ENCODE peak calls at places on chromosome 12, in five cellular contexts. One of them, this sample, is unnamed.

GRCh38 chr12:109777544-109777943 is 55.7 kb downstream of the TRPV4 start:
- DNase-seq in IMR-90: peak
- DNase-seq in SK-N-SH: no peak
- DNase-seq in A549: peak
- DNase-seq in K562: peak
- DNase-seq in this sample: peak

GRCh38 chr12:42485823-42486222 is 103.7 kb downstream of the PRICKLE1 start:
- DNase-seq in IMR-90: no peak
- DNase-seq in SK-N-SH: no peak
- DNase-seq in A549: no peak
- DNase-seq in K562: no peak
- DNase-seq in this sample: no peak

GRCh38 chr12:132257206-132257954 is 72.0 kb downstream of the GALNT9 start:
- DNase-seq in IMR-90: no peak
- DNase-seq in SK-N-SH: no peak
- DNase-seq in A549: no peak
- DNase-seq in K562: no peak
- DNase-seq in this sample: no peak

GRCh38 chr12:52390739-52391617 is 5.5 kb upstream of the KRT84 start:
- DNase-seq in IMR-90: peak
- DNase-seq in SK-N-SH: peak
- DNase-seq in A549: peak
- DNase-seq in K562: peak
- DNase-seq in this sample: no peak

GRCh38 chr12:55515696-55516095 is 23.5 kb downstream of the OR6C68 start:
- DNase-seq in IMR-90: no peak
- DNase-seq in SK-N-SH: no peak
- DNase-seq in A549: no peak
- DNase-seq in K562: no peak
- DNase-seq in this sample: no peak

GRCh38 chr12:52285172-52285745 is 6.1 kb downstream of the KRT81 start:
- DNase-seq in IMR-90: peak
- DNase-seq in SK-N-SH: no peak
- DNase-seq in A549: peak
- DNase-seq in K562: no peak
- DNase-seq in this sample: no peak

GRCh38 chr12:25971675-25972035 is 13.2 kb downstream of the RASSF8 start:
- DNase-seq in IMR-90: no peak
- DNase-seq in SK-N-SH: no peak
- DNase-seq in A549: no peak
- DNase-seq in K562: no peak
- DNase-seq in this sample: no peak

GRCh38 chr12:53453953-53454640 is 2.2 kb downstream of the PCBP2 start:
- DNase-seq in IMR-90: no peak
- DNase-seq in SK-N-SH: no peak
- DNase-seq in A549: no peak
- DNase-seq in K562: no peak
- DNase-seq in this sample: no peak

GRCh38 chr12:75747572-75747995 is 236.2 kb upstream of the KRR1 start:
- DNase-seq in IMR-90: peak
- DNase-seq in SK-N-SH: no peak
- DNase-seq in A549: no peak
- DNase-seq in K562: no peak
- DNase-seq in this sample: no peak

GRCh38 chr12:116604151-116604550 is 45.0 kb downstream of the MAP1LC3B2 start:
- DNase-seq in IMR-90: no peak
- DNase-seq in SK-N-SH: no peak
- DNase-seq in A549: no peak
- DNase-seq in K562: no peak
- DNase-seq in this sample: no peak

GRCh38 chr12:132284618-132285310 is 44.6 kb downstream of the GALNT9 start:
- DNase-seq in IMR-90: no peak
- DNase-seq in SK-N-SH: no peak
- DNase-seq in A549: peak
- DNase-seq in K562: no peak
- DNase-seq in this sample: no peak

GRCh38 chr12:24135158-24135850 is 185.8 kb upstream of the SOX5 start:
- DNase-seq in IMR-90: peak
- DNase-seq in SK-N-SH: peak
- DNase-seq in A549: no peak
- DNase-seq in K562: no peak
- DNase-seq in this sample: no peak

GRCh38 chr12:71476513-71476912 is 36.9 kb downstream of the LGR5 start:
- DNase-seq in IMR-90: peak
- DNase-seq in SK-N-SH: no peak
- DNase-seq in A549: no peak
- DNase-seq in K562: no peak
- DNase-seq in this sample: no peak

GRCh38 chr12:82057770-82058169 is 298.6 kb upstream of the PPFIA2 start:
- DNase-seq in IMR-90: no peak
- DNase-seq in SK-N-SH: no peak
- DNase-seq in A549: no peak
- DNase-seq in K562: no peak
- DNase-seq in this sample: no peak

GRCh38 chr12:57891639-57892228 is 45.2 kb upstream of the CTDSP2 start:
- DNase-seq in IMR-90: no peak
- DNase-seq in SK-N-SH: no peak
- DNase-seq in A549: no peak
- DNase-seq in K562: no peak
- DNase-seq in this sample: no peak

GRCh38 chr12:124150176-124150575 is 144.7 kb upstream of the RFLNA start:
- DNase-seq in IMR-90: no peak
- DNase-seq in SK-N-SH: no peak
- DNase-seq in A549: no peak
- DNase-seq in K562: no peak
- DNase-seq in this sample: no peak

GRCh38 chr12:91972896-91973295 is 172.8 kb downstream of the BTG1 start:
- DNase-seq in IMR-90: no peak
- DNase-seq in SK-N-SH: no peak
- DNase-seq in A549: no peak
- DNase-seq in K562: no peak
- DNase-seq in this sample: no peak

GRCh38 chr12:123141615-123142517 is 9.0 kb downstream of the PITPNM2 start:
- DNase-seq in IMR-90: peak
- DNase-seq in SK-N-SH: no peak
- DNase-seq in A549: no peak
- DNase-seq in K562: no peak
- DNase-seq in this sample: no peak

GRCh38 chr12:25187781-25188180 is 7.2 kb downstream of the DNAI7 start:
- DNase-seq in IMR-90: peak
- DNase-seq in SK-N-SH: no peak
- DNase-seq in A549: no peak
- DNase-seq in K562: no peak
- DNase-seq in this sample: no peak

GRCh38 chr12:25130741-25131188 is 64.2 kb downstream of the DNAI7 start:
- DNase-seq in IMR-90: peak
- DNase-seq in SK-N-SH: peak
- DNase-seq in A549: peak
- DNase-seq in K562: peak
- DNase-seq in this sample: no peak

GRCh38 chr12:57730336-57731067 is 8.0 kb downstream of the AGAP2 start:
- DNase-seq in IMR-90: no peak
- DNase-seq in SK-N-SH: no peak
- DNase-seq in A549: no peak
- DNase-seq in K562: no peak
- DNase-seq in this sample: no peak

GRCh38 chr12:94326727-94327126 is 132.9 kb downstream of the CEP83 start:
- DNase-seq in IMR-90: peak
- DNase-seq in SK-N-SH: no peak
- DNase-seq in A549: no peak
- DNase-seq in K562: no peak
- DNase-seq in this sample: no peak

GRCh38 chr12:71838661-71839060 is 898 bp upstream of the TBC1D15 start:
- DNase-seq in IMR-90: no peak
- DNase-seq in SK-N-SH: no peak
- DNase-seq in A549: no peak
- DNase-seq in K562: no peak
- DNase-seq in this sample: no peak

GRCh38 chr12:127558363-127558762 is 708.6 kb upstream of the TMEM132C start:
- DNase-seq in IMR-90: no peak
- DNase-seq in SK-N-SH: no peak
- DNase-seq in A549: no peak
- DNase-seq in K562: no peak
- DNase-seq in this sample: no peak

GRCh38 chr12:122965851-122966742 is at the start of gene ABCB9:
- DNase-seq in IMR-90: peak
- DNase-seq in SK-N-SH: peak
- DNase-seq in A549: peak
- DNase-seq in K562: peak
- DNase-seq in this sample: no peak

GRCh38 chr12:118017926-118018325 is 1.4 kb downstream of the RFC5 start:
- DNase-seq in IMR-90: no peak
- DNase-seq in SK-N-SH: no peak
- DNase-seq in A549: no peak
- DNase-seq in K562: no peak
- DNase-seq in this sample: no peak

GRCh38 chr12:118016424-118017264 is at the start of gene RFC5:
- DNase-seq in IMR-90: peak
- DNase-seq in SK-N-SH: peak
- DNase-seq in A549: peak
- DNase-seq in K562: peak
- DNase-seq in this sample: peak

GRCh38 chr12:118015306-118015705 is 1.2 kb upstream of the RFC5 start:
- DNase-seq in IMR-90: no peak
- DNase-seq in SK-N-SH: no peak
- DNase-seq in A549: no peak
- DNase-seq in K562: no peak
- DNase-seq in this sample: no peak

GRCh38 chr12:118013283-118013682 is 3.2 kb upstream of the RFC5 start:
- DNase-seq in IMR-90: no peak
- DNase-seq in SK-N-SH: no peak
- DNase-seq in A549: no peak
- DNase-seq in K562: no peak
- DNase-seq in this sample: no peak

GRCh38 chr12:118015944-118016343 is 559 bp upstream of the RFC5 start:
- DNase-seq in IMR-90: no peak
- DNase-seq in SK-N-SH: no peak
- DNase-seq in A549: no peak
- DNase-seq in K562: no peak
- DNase-seq in this sample: no peak
- TF ChIP-seq RCOR1 in IMR-90: no peak
- TF ChIP-seq RCOR1 in SK-N-SH: no peak
- TF ChIP-seq RCOR1 in A549: no peak
- TF ChIP-seq RCOR1 in K562: no peak
- TF ChIP-seq RCOR1 in this sample: no peak

DNA sequence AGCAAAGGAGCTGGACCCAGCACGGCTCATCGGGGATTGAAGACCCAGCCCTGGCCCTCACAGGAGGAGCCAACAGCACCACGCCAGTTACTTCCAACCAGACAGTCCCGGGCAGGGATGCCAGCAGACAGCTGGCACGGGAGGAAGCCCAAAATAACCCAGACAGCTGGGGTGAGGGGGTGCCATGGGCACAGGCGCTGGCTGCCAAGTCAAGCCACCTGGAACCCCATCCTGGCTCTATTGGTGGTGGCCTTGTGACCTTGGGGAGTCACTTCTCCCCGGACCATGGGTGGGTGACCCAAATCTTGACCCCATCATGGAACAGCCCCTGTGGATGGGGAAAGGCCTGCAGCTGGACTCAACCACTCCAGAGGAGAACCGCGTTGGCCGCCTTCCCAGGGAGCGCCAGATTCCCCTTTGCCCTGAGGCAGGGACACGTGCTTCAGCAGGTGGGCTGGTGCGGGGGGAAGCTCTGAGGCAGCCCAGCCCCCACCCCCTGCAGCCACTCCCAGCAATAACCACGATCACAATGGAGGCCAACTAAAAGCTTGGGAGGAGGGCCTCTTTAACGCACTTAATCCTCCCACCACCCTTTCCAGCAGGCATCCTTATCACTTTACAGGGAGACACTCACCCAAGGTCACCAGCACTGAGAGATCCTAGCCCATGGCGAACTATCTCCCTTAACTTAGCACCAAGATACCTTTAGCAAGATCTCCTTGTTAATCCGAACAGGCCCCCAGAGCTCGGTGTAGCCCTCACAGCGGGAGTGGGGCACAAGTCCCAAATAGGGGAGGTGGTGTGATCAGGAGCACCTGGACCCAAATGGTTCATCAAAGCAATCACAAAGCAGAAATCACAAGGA is 4.7 kb upstream of the RHOF start:
- DNase-seq in IMR-90: peak
- DNase-seq in SK-N-SH: peak
- DNase-seq in A549: no peak
- DNase-seq in K562: peak
- DNase-seq in this sample: no peak
- TF ChIP-seq RCOR1 in IMR-90: no peak
- TF ChIP-seq RCOR1 in SK-N-SH: peak
- TF ChIP-seq RCOR1 in A549: no peak
- TF ChIP-seq RCOR1 in K562: no peak
- TF ChIP-seq RCOR1 in this sample: no peak

GRCh38 chr12:89382366-89382765 is 30.1 kb upstream of the DUSP6 start:
- DNase-seq in IMR-90: no peak
- DNase-seq in SK-N-SH: no peak
- DNase-seq in A549: no peak
- DNase-seq in K562: no peak
- DNase-seq in this sample: no peak

GRCh38 chr12:89385965-89386537 is 33.8 kb upstream of the DUSP6 start:
- DNase-seq in IMR-90: no peak
- DNase-seq in SK-N-SH: no peak
- DNase-seq in A549: no peak
- DNase-seq in K562: no peak
- DNase-seq in this sample: no peak

GRCh38 chr12:89383235-89384049 is 31.1 kb upstream of the DUSP6 start:
- DNase-seq in IMR-90: peak
- DNase-seq in SK-N-SH: peak
- DNase-seq in A549: no peak
- DNase-seq in K562: no peak
- DNase-seq in this sample: no peak

GRCh38 chr12:89384050-89384749 is 31.9 kb upstream of the DUSP6 start:
- DNase-seq in IMR-90: peak
- DNase-seq in SK-N-SH: peak
- DNase-seq in A549: no peak
- DNase-seq in K562: no peak
- DNase-seq in this sample: no peak

DNA sequence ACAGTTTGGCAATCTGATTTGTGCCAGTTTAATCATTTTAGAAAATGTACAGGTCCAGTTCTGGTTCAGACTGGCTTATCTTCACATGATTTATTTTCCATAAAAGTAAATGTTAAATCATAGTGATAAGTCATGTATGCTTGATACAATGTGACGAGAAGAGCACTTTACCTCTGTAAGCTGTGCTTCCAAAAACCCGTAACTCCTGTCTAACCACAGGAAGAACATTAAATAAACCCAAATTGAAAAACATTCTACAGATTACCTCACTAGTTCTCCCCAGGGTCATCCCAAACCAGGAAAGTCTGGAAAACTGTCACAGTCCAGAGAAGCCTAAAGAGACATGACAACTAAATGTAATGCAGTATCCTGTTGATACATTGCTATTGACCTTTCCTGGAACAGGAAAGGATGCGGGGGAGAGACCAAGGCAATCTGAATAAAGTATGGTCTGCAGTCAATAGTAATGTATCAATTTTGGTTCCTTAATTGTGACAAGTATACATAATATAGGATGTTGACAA is 32.5 kb upstream of the DUSP6 start:
- DNase-seq in IMR-90: no peak
- DNase-seq in SK-N-SH: no peak
- DNase-seq in A549: no peak
- DNase-seq in K562: no peak
- DNase-seq in this sample: no peak
- TF ChIP-seq RCOR1 in IMR-90: no peak
- TF ChIP-seq RCOR1 in SK-N-SH: no peak
- TF ChIP-seq RCOR1 in A549: no peak
- TF ChIP-seq RCOR1 in K562: no peak
- TF ChIP-seq RCOR1 in this sample: no peak

GRCh38 chr12:111942557-111942956 is 70.4 kb downstream of the TMEM116 start:
- DNase-seq in IMR-90: peak
- DNase-seq in SK-N-SH: no peak
- DNase-seq in A549: no peak
- DNase-seq in K562: no peak
- DNase-seq in this sample: no peak
- TF ChIP-seq RCOR1 in IMR-90: no peak
- TF ChIP-seq RCOR1 in SK-N-SH: no peak
- TF ChIP-seq RCOR1 in A549: no peak
- TF ChIP-seq RCOR1 in K562: no peak
- TF ChIP-seq RCOR1 in this sample: no peak